ENCODE peak calls at places on chromosome 15, in five cellular contexts. E is kidney tubule cell, J is T-helper 17 cell, Z is OCI-LY7, M is T-helper 9 cell. F is an unnamed sample.

GRCh38 chr15:41629436-41629835 is 30.8 kb upstream of the MGA start:
- DNase-seq in J (no peak), Z (no peak), E (no peak), M (no peak), F (no peak)

GRCh38 chr15:62138124-62138523 is 27.0 kb downstream of the C2CD4B start:
- DNase-seq in M (no peak), J (no peak), E (peak; percentile 68), Z (no peak), F (peak; percentile 67)

GRCh38 chr15:25727867-25728600 is 135.1 kb downstream of the ATP10A start:
- DNase-seq in Z (no peak), J (no peak), E (no peak), M (no peak), F (no peak)

GRCh38 chr15:58715266-58715917 is 34.1 kb downstream of the ADAM10 start:
- DNase-seq in M (no peak), E (no peak), Z (peak; percentile 54), J (no peak), F (no peak)

GRCh38 chr15:101426761-101427333 is 62.7 kb downstream of the PCSK6 start:
- DNase-seq in J (no peak), Z (no peak), M (no peak), E (no peak), F (no peak)

GRCh38 chr15:75178171-75178937 is 23.3 kb upstream of the C15orf39 start:
- DNase-seq in M (no peak), Z (no peak), J (no peak), E (no peak), F (no peak)

GRCh38 chr15:81165565-81165964 is 31.1 kb upstream of the IL16 start:
- DNase-seq in M (no peak), E (no peak), Z (no peak), J (no peak), F (no peak)

GRCh38 chr15:46681901-46682300 is 1035.4 kb upstream of the SEMA6D start:
- DNase-seq in E (no peak), J (no peak), Z (no peak), M (no peak), F (peak; percentile 13)

GRCh38 chr15:83556068-83556467 is 97.9 kb upstream of the ADAMTSL3 start:
- DNase-seq in E (no peak), Z (no peak), J (no peak), M (no peak), F (no peak)

GRCh38 chr15:73058437-73058836 is 6.2 kb downstream of the NEO1 start:
- DNase-seq in M (no peak), E (no peak), Z (no peak), J (no peak), F (no peak)

GRCh38 chr15:59894835-59895234 is 109.3 kb upstream of the FOXB1 start:
- DNase-seq in M (no peak), E (no peak), Z (no peak), J (no peak), F (no peak)

GRCh38 chr15:32910839-32911238 is 193.0 kb downstream of the GREM1 start:
- DNase-seq in E (no peak), Z (no peak), J (no peak), M (no peak), F (no peak)

GRCh38 chr15:45732544-45733130 is 97.8 kb downstream of the SQOR start:
- DNase-seq in J (no peak), E (peak; percentile 17), Z (no peak), M (no peak), F (peak; percentile 9)

GRCh38 chr15:39188314-39188713 is 392.6 kb upstream of the THBS1 start:
- DNase-seq in E (no peak), J (no peak), Z (no peak), M (no peak), F (no peak)

GRCh38 chr15:64720188-64720587 is 55.2 kb downstream of the RBPMS2 start:
- DNase-seq in M (no peak), J (no peak), Z (no peak), E (no peak), F (no peak)

GRCh38 chr15:70569139-70569717 is 194.1 kb downstream of the UACA start:
- DNase-seq in E (peak; percentile 48), M (no peak), Z (no peak), J (no peak), F (peak; percentile 87)

GRCh38 chr15:40279437-40280141 is 3.3 kb downstream of the ANKRD63 start:
- DNase-seq in J (peak; percentile 72), E (peak; percentile 65), M (peak; percentile 76), Z (peak; percentile 52), F (peak; percentile 48)

GRCh38 chr15:50675524-50676144 is 11.0 kb downstream of the TRPM7 start:
- DNase-seq in J (no peak), M (no peak), E (peak; percentile 36), Z (peak; percentile 25), F (peak; percentile 31)

GRCh38 chr15:93296786-93297500 is 207.9 kb upstream of the RGMA start:
- DNase-seq in Z (no peak), J (no peak), E (no peak), M (no peak), F (no peak)

GRCh38 chr15:58117619-58118018 is 20.6 kb upstream of the AQP9 start:
- DNase-seq in M (no peak), E (no peak), Z (no peak), J (no peak), F (no peak)

F was measured in M059J.